ENCODE peak calls at places on chromosomes 4 and X, in nine cellular contexts. Q, V, I, D, L, H, B, P and T are unnamed samples.
A peak's percentile ranks its signal among the peaks of the same experiment; 100 is the strongest.

GRCh38 chrX:139828830-139829229 is 104.0 kb downstream of the ATP11C start:
- DNase-seq in Q (no peak), V (no peak), I (no peak), D (no peak), L (no peak), H (no peak), B (no peak), P (no peak), T (no peak)

GRCh38 chr4:103046416-103047290 is 27.1 kb upstream of the SLC9B1 start:
- DNase-seq in Q (no peak), V (no peak), I (peak; percentile 63), D (peak; percentile 19), L (peak; percentile 62), H (peak; percentile 24), B (peak; percentile 27), P (no peak), T (peak; percentile 16)

GRCh38 chrX:9988762-9989161 is 21.6 kb downstream of the CLDN34 start:
- DNase-seq in Q (no peak), V (no peak), I (no peak), D (no peak), L (no peak), H (no peak), B (no peak), P (no peak), T (no peak)

GRCh38 chr4:51844157-51845054 is 1.5 kb downstream of the DCUN1D4 start:
- DNase-seq in Q (peak; percentile 93), V (peak; percentile 96), I (peak; percentile 97), D (peak; percentile 83), L (peak; percentile 96), H (peak; percentile 97), B (peak; percentile 94), P (peak; percentile 94), T (peak; percentile 96)

GRCh38 chr4:44194365-44194764 is 254.2 kb downstream of the KCTD8 start:
- DNase-seq in Q (no peak), V (no peak), I (no peak), D (no peak), L (no peak), H (no peak), B (no peak), P (no peak), T (no peak)

GRCh38 chr4:16758206-16758605 is 140.2 kb downstream of the LDB2 start:
- DNase-seq in Q (no peak), V (no peak), I (no peak), D (no peak), L (no peak), H (no peak), B (no peak), P (no peak), T (no peak)

GRCh38 chr4:121449416-121449815 is 68.6 kb upstream of the QRFPR start:
- DNase-seq in Q (no peak), V (no peak), I (no peak), D (no peak), L (no peak), H (no peak), B (no peak), P (no peak), T (no peak)

GRCh38 chr4:156710571-156711195 is 260.9 kb downstream of the PDGFC start:
- DNase-seq in Q (no peak), V (no peak), I (no peak), D (no peak), L (no peak), H (no peak), B (no peak), P (no peak), T (no peak)

GRCh38 chrX:120361906-120362305 is at the start of gene ATP1B4:
- DNase-seq in Q (no peak), V (no peak), I (no peak), D (no peak), L (no peak), H (no peak), B (no peak), P (no peak), T (no peak)

GRCh38 chr4:37685211-37685725 is 908 bp downstream of the RELL1 start:
- DNase-seq in Q (no peak), V (no peak), I (no peak), D (no peak), L (peak; percentile 47), H (no peak), B (peak; percentile 29), P (peak; percentile 33), T (no peak)

DNA sequence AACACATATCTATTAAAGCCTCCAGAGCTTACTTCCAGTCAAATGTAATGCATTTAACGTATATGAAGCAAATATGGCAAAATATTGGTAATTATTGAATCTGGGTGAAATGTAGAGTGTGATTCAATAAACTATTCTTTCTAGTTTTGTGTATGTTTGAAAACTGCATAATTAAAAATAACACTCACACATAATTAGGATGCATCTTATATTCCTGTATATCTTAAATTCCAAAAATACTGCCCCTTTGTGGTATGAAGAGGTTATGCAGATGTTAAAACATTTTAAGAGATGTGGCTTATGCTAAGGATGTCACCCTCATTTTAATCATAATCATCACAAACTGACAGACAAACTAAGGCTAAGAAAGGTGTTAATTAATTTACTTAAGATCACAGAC is 182.9 kb downstream of the COX18 start:
- DNase-seq in Q (no peak), V (no peak), I (peak; percentile 34), D (no peak), L (no peak), H (no peak), B (no peak), P (no peak), T (no peak)
- TF ChIP-seq CTCF in Q (peak; percentile 25), V (peak; percentile 15), I (peak; percentile 50), D (peak; percentile 13), L (peak; percentile 32), H (no peak), B (no peak), P (no peak), T (peak; percentile 36)

DNA sequence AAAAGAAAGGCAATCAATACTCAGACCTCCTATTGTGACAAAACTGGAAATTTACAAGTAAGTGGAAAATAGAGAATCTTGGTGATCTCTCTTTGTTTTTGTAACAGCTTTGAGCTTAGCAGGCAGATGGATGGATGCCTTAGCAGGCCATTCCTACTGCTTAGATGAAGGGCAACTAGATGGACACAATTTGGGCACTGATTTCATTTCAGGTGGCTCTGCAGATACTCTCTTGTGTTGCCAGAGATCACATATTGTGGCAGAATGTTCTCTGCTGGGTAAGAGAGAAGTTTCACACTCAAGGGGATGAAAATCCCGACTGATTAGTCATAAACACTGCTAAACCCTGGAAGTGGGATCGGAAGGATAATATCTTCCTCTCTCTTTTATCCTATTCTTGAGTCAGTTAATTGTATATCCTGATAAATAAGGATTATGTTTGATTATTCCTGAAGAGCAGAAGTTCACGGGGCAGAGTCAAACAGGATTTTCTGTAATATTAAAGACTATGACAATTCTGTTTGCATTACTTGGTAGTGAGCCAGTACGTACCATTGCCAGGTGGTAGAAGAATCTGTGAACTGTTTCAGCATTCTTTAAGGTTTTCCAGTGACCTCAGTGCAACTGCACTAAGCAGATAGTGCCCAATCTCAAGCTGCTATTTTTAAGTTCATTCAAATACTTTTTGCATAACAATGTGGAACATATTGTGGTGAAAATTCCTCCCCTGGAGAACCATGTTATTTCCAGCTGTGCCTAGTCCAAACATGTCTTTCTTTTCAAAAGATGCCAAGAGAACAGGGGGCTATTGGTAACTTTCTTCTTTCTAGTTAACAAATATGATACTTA is 974.3 kb downstream of the FSTL5 start:
- DNase-seq in Q (no peak), V (no peak), I (no peak), D (no peak), L (no peak), H (no peak), B (no peak), P (no peak), T (no peak)
- H3K4me1 ChIP-seq in Q (no peaks in the 10 kb centered on the region), V (no peaks in the 10 kb centered on the region), I (no peaks in the 10 kb centered on the region), D (no peaks in the 10 kb centered on the region), L (no peaks in the 10 kb centered on the region), H (no peaks in the 10 kb centered on the region), B (no peaks in the 10 kb centered on the region), P (no peaks in the 10 kb centered on the region), T (peaks cover 13% of the 10 kb centered on the region)

DNA sequence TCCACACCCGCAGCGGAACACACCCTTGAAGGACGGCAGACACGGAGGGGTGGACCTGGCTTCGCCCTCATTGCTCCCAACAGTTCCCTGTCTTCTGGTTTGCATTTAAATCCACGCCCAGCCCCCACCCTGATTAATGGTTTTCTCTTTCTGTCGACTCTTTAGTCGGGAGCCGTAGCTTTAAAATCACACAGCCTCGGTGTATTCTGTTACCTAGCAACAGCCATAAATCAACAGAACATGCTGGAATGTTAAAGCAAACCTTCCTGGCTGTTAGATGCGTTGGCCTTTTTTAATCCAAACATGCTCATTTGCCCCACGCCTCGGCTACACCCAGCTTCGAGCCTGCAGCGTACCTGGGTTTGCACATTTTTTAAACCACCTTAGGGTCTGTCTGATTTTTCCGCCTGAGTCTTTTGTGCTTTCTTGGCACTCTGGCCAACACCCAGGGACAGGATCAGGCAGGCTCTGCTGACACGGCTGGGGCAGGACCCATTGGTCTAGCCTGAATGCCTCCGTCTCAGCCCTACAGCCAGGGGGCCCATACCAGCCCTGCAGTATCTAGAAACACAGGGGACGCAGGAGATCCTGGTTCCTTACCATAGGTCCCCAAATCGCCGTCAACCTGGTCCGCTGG is 21.4 kb upstream of the PPP2R2C start:
- DNase-seq in Q (no peak), V (no peak), I (peak; percentile 11), D (no peak), L (peak; percentile 64), H (no peak), B (no peak), P (no peak), T (no peak)
- H3K4me3 ChIP-seq in Q (peak overlapping the region; percentile 34), V (no peak overlapping the region), I (no peak overlapping the region), D (no peak overlapping the region), L (no peak overlapping the region), H (no peak overlapping the region), B (no peak overlapping the region), P (no peak overlapping the region), T (no peak overlapping the region)

DNA sequence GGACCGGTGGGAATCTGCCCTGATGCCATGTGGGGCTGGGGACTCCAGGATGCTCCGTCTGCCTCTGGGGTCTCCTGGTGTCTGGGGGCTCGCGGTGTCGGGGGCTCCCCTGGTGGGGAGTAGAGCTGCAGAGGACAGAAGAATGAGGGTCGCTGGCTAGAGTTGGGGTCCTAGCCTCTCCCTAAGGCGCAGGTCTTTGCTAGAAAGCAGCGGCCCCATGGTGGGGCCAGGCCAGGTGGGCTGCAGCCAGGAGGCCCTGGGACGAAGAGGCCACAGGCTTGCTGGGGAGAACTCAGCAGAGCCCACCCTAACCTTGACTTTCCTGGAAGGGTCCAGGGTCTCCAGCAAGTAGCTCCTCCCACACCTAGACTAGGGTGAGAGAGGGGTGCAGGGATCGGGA is 21.4 kb downstream of the FGFRL1 start:
- DNase-seq in Q (no peak), V (no peak), I (no peak), D (no peak), L (no peak), H (no peak), B (no peak), P (no peak), T (no peak)
- TF ChIP-seq CTCF in Q (no peak), V (no peak), I (no peak), D (no peak), L (no peak), H (no peak), B (no peak), P (no peak), T (no peak)

GRCh38 chr4:77123403-77123802 is 33.6 kb upstream of the CCNG2 start:
- DNase-seq in Q (no peak), V (no peak), I (no peak), D (no peak), L (no peak), H (no peak), B (no peak), P (no peak), T (no peak)
- H3K4me1 ChIP-seq in Q (peaks cover 7% of the 10 kb centered on the region), V (peaks cover 13% of the 10 kb centered on the region), I (peaks cover 2% of the 10 kb centered on the region), D (no peaks in the 10 kb centered on the region), L (peaks cover 20% of the 10 kb centered on the region), H (no peaks in the 10 kb centered on the region), B (peaks cover 12% of the 10 kb centered on the region), P (no peaks in the 10 kb centered on the region), T (no peaks in the 10 kb centered on the region)